ENCODE peak calls at places on chromosomes 4 and X, in eight cellular contexts. V is amniotic epithelial cell; E is stimulated activated CD4-positive, alpha-beta T cell treated with anti-CD3 and anti-CD28 coated beads, Interleukin-4, amount 100 ng/mL, for 48 hours; R is tibial artery; I is LoVo; A is fibroblast of lung; O is fibroblast of mammary gland; K is transverse colon. G is an unnamed sample.
A peak's percentile ranks its signal among the peaks of the same experiment; 100 is the strongest.

GRCh38 chrX:153750126-153750774 is 13.8 kb upstream of the PLXNB3 start:
- DNase-seq in K (no peak), R (no peak), I (no peak), O (no peak), V (no peak), A (no peak), E (no peak), G (no peak)

GRCh38 chr4:2793920-2794706 is 1.2 kb downstream of the SH3BP2 start:
- DNase-seq in I (no peak), K (peak; percentile 58), R (peak; percentile 70), E (no peak), V (peak; percentile 39), A (peak; percentile 37), O (no peak), G (no peak)

GRCh38 chr4:2942532-2943363 is 20.5 kb downstream of the NOP14 start:
- DNase-seq in K (peak; percentile 86), A (no peak), R (no peak), I (no peak), O (no peak), E (no peak), V (no peak), G (no peak)

GRCh38 chr4:112531146-112531545 is 15.2 kb upstream of the NEUROG2 start:
- DNase-seq in O (no peak), E (no peak), K (no peak), A (no peak), R (no peak), I (no peak), V (peak; percentile 63), G (no peak)

GRCh38 chrX:39736219-39737211 is 361.2 kb downstream of the BCOR start:
- DNase-seq in R (peak; percentile 97), I (no peak), K (peak; percentile 53), V (peak; percentile 17), O (peak; percentile 84), A (peak; percentile 68), E (no peak), G (no peak)

GRCh38 chr4:187942968-187943367 is 52.6 kb upstream of the ZFP42 start:
- DNase-seq in I (no peak), K (no peak), V (no peak), A (no peak), O (no peak), E (no peak), R (no peak), G (no peak)

GRCh38 chrX:148618472-148619445 is 118.3 kb downstream of the AFF2 start:
- DNase-seq in E (no peak), O (no peak), R (no peak), V (no peak), A (no peak), I (no peak), K (no peak), G (no peak)

GRCh38 chr4:97900187-97900586 is 243.1 kb downstream of the STPG2 start:
- DNase-seq in I (no peak), A (no peak), O (no peak), R (no peak), V (no peak), K (no peak), E (no peak), G (no peak)

G was measured in H1.